ENCODE peak calls at places on chromosome 16, in five cellular contexts. One of them, this sample, is unnamed.

GRCh38 chr16:84277244-84277823 is 17.3 kb upstream of the WFDC1 start:
- DNase-seq in mammary epithelial cell: peak
- DNase-seq in activated CD4-positive, alpha-beta memory T cell treated with anti-CD3 and anti-CD28 coated beads, Interleukin-2, amount 10 ng/mL, durations not matched to agents 7 days and 5 days: peak
- DNase-seq in esophagus squamous epithelium: no peak
- DNase-seq in smooth muscle cell of the brain vasculature: no peak
- DNase-seq in this sample: peak

GRCh38 chr16:12781777-12782176 is 21.9 kb downstream of the CPPED1 start:
- DNase-seq in mammary epithelial cell: no peak
- DNase-seq in activated CD4-positive, alpha-beta memory T cell treated with anti-CD3 and anti-CD28 coated beads, Interleukin-2, amount 10 ng/mL, durations not matched to agents 7 days and 5 days: peak
- DNase-seq in esophagus squamous epithelium: no peak
- DNase-seq in smooth muscle cell of the brain vasculature: no peak
- DNase-seq in this sample: no peak

GRCh38 chr16:81403601-81404391 is 40.8 kb upstream of the CMIP start:
- DNase-seq in mammary epithelial cell: peak
- DNase-seq in activated CD4-positive, alpha-beta memory T cell treated with anti-CD3 and anti-CD28 coated beads, Interleukin-2, amount 10 ng/mL, durations not matched to agents 7 days and 5 days: peak
- DNase-seq in esophagus squamous epithelium: no peak
- DNase-seq in smooth muscle cell of the brain vasculature: peak
- DNase-seq in this sample: peak

GRCh38 chr16:84952335-84953050 is 58.8 kb downstream of the ZDHHC7 start:
- DNase-seq in mammary epithelial cell: peak
- DNase-seq in activated CD4-positive, alpha-beta memory T cell treated with anti-CD3 and anti-CD28 coated beads, Interleukin-2, amount 10 ng/mL, durations not matched to agents 7 days and 5 days: peak
- DNase-seq in esophagus squamous epithelium: no peak
- DNase-seq in smooth muscle cell of the brain vasculature: peak
- DNase-seq in this sample: peak

GRCh38 chr16:88353691-88354090 is 29.1 kb upstream of the ZNF469 start:
- DNase-seq in mammary epithelial cell: no peak
- DNase-seq in activated CD4-positive, alpha-beta memory T cell treated with anti-CD3 and anti-CD28 coated beads, Interleukin-2, amount 10 ng/mL, durations not matched to agents 7 days and 5 days: no peak
- DNase-seq in esophagus squamous epithelium: no peak
- DNase-seq in smooth muscle cell of the brain vasculature: no peak
- DNase-seq in this sample: no peak

GRCh38 chr16:81492307-81492706 is 47.7 kb downstream of the CMIP start:
- DNase-seq in mammary epithelial cell: no peak
- DNase-seq in activated CD4-positive, alpha-beta memory T cell treated with anti-CD3 and anti-CD28 coated beads, Interleukin-2, amount 10 ng/mL, durations not matched to agents 7 days and 5 days: no peak
- DNase-seq in esophagus squamous epithelium: no peak
- DNase-seq in smooth muscle cell of the brain vasculature: no peak
- DNase-seq in this sample: no peak

GRCh38 chr16:48526058-48526957 is 83.7 kb downstream of the N4BP1 start:
- DNase-seq in mammary epithelial cell: peak
- DNase-seq in activated CD4-positive, alpha-beta memory T cell treated with anti-CD3 and anti-CD28 coated beads, Interleukin-2, amount 10 ng/mL, durations not matched to agents 7 days and 5 days: peak
- DNase-seq in esophagus squamous epithelium: no peak
- DNase-seq in smooth muscle cell of the brain vasculature: no peak
- DNase-seq in this sample: peak

GRCh38 chr16:31186176-31186575 is 6.2 kb downstream of the FUS start:
- DNase-seq in mammary epithelial cell: no peak
- DNase-seq in activated CD4-positive, alpha-beta memory T cell treated with anti-CD3 and anti-CD28 coated beads, Interleukin-2, amount 10 ng/mL, durations not matched to agents 7 days and 5 days: no peak
- DNase-seq in esophagus squamous epithelium: no peak
- DNase-seq in smooth muscle cell of the brain vasculature: no peak
- DNase-seq in this sample: no peak

GRCh38 chr16:471353-472198 is 46.1 kb downstream of the RAB11FIP3 start:
- DNase-seq in mammary epithelial cell: peak
- DNase-seq in activated CD4-positive, alpha-beta memory T cell treated with anti-CD3 and anti-CD28 coated beads, Interleukin-2, amount 10 ng/mL, durations not matched to agents 7 days and 5 days: no peak
- DNase-seq in esophagus squamous epithelium: no peak
- DNase-seq in smooth muscle cell of the brain vasculature: no peak
- DNase-seq in this sample: no peak

GRCh38 chr16:89273741-89274472 is 56.4 kb downstream of the ZNF778 start:
- DNase-seq in mammary epithelial cell: no peak
- DNase-seq in activated CD4-positive, alpha-beta memory T cell treated with anti-CD3 and anti-CD28 coated beads, Interleukin-2, amount 10 ng/mL, durations not matched to agents 7 days and 5 days: no peak
- DNase-seq in esophagus squamous epithelium: no peak
- DNase-seq in smooth muscle cell of the brain vasculature: no peak
- DNase-seq in this sample: no peak

GRCh38 chr16:10121496-10121895 is 60.7 kb downstream of the GRIN2A start:
- DNase-seq in mammary epithelial cell: peak
- DNase-seq in activated CD4-positive, alpha-beta memory T cell treated with anti-CD3 and anti-CD28 coated beads, Interleukin-2, amount 10 ng/mL, durations not matched to agents 7 days and 5 days: no peak
- DNase-seq in esophagus squamous epithelium: no peak
- DNase-seq in smooth muscle cell of the brain vasculature: no peak
- DNase-seq in this sample: no peak

GRCh38 chr16:75087040-75087979 is 29.3 kb downstream of the LDHD start:
- DNase-seq in mammary epithelial cell: peak
- DNase-seq in activated CD4-positive, alpha-beta memory T cell treated with anti-CD3 and anti-CD28 coated beads, Interleukin-2, amount 10 ng/mL, durations not matched to agents 7 days and 5 days: no peak
- DNase-seq in esophagus squamous epithelium: no peak
- DNase-seq in smooth muscle cell of the brain vasculature: no peak
- DNase-seq in this sample: no peak

GRCh38 chr16:81067166-81067565 is 9.9 kb downstream of the C16orf46 start:
- DNase-seq in mammary epithelial cell: no peak
- DNase-seq in activated CD4-positive, alpha-beta memory T cell treated with anti-CD3 and anti-CD28 coated beads, Interleukin-2, amount 10 ng/mL, durations not matched to agents 7 days and 5 days: no peak
- DNase-seq in esophagus squamous epithelium: no peak
- DNase-seq in smooth muscle cell of the brain vasculature: no peak
- DNase-seq in this sample: no peak

GRCh38 chr16:9102379-9102778 is 10.9 kb downstream of the HAPSTR1 start:
- DNase-seq in mammary epithelial cell: peak
- DNase-seq in activated CD4-positive, alpha-beta memory T cell treated with anti-CD3 and anti-CD28 coated beads, Interleukin-2, amount 10 ng/mL, durations not matched to agents 7 days and 5 days: no peak
- DNase-seq in esophagus squamous epithelium: no peak
- DNase-seq in smooth muscle cell of the brain vasculature: no peak
- DNase-seq in this sample: no peak

GRCh38 chr16:66270333-66270927 is 96.1 kb upstream of the CDH5 start:
- DNase-seq in mammary epithelial cell: peak
- DNase-seq in activated CD4-positive, alpha-beta memory T cell treated with anti-CD3 and anti-CD28 coated beads, Interleukin-2, amount 10 ng/mL, durations not matched to agents 7 days and 5 days: peak
- DNase-seq in esophagus squamous epithelium: no peak
- DNase-seq in smooth muscle cell of the brain vasculature: no peak
- DNase-seq in this sample: peak

GRCh38 chr16:11914210-11914758 is 1.5 kb downstream of the GSPT1 start:
- DNase-seq in mammary epithelial cell: peak
- DNase-seq in activated CD4-positive, alpha-beta memory T cell treated with anti-CD3 and anti-CD28 coated beads, Interleukin-2, amount 10 ng/mL, durations not matched to agents 7 days and 5 days: no peak
- DNase-seq in esophagus squamous epithelium: no peak
- DNase-seq in smooth muscle cell of the brain vasculature: no peak
- DNase-seq in this sample: no peak

GRCh38 chr16:8088820-8089338 is 501.4 kb downstream of the TMEM114 start:
- DNase-seq in mammary epithelial cell: no peak
- DNase-seq in activated CD4-positive, alpha-beta memory T cell treated with anti-CD3 and anti-CD28 coated beads, Interleukin-2, amount 10 ng/mL, durations not matched to agents 7 days and 5 days: no peak
- DNase-seq in esophagus squamous epithelium: no peak
- DNase-seq in smooth muscle cell of the brain vasculature: no peak
- DNase-seq in this sample: no peak

GRCh38 chr16:86029131-86029741 is 130.3 kb downstream of the IRF8 start:
- DNase-seq in mammary epithelial cell: no peak
- DNase-seq in activated CD4-positive, alpha-beta memory T cell treated with anti-CD3 and anti-CD28 coated beads, Interleukin-2, amount 10 ng/mL, durations not matched to agents 7 days and 5 days: no peak
- DNase-seq in esophagus squamous epithelium: no peak
- DNase-seq in smooth muscle cell of the brain vasculature: no peak
- DNase-seq in this sample: peak

GRCh38 chr16:66696669-66697630 is at the start of gene CMTM4:
- DNase-seq in mammary epithelial cell: peak
- DNase-seq in activated CD4-positive, alpha-beta memory T cell treated with anti-CD3 and anti-CD28 coated beads, Interleukin-2, amount 10 ng/mL, durations not matched to agents 7 days and 5 days: peak
- DNase-seq in esophagus squamous epithelium: no peak
- DNase-seq in smooth muscle cell of the brain vasculature: peak
- DNase-seq in this sample: peak

GRCh38 chr16:72198021-72198420 is 26.1 kb upstream of the PMFBP1 start:
- DNase-seq in mammary epithelial cell: no peak
- DNase-seq in activated CD4-positive, alpha-beta memory T cell treated with anti-CD3 and anti-CD28 coated beads, Interleukin-2, amount 10 ng/mL, durations not matched to agents 7 days and 5 days: no peak
- DNase-seq in esophagus squamous epithelium: no peak
- DNase-seq in smooth muscle cell of the brain vasculature: peak
- DNase-seq in this sample: no peak

GRCh38 chr16:31529398-31530312 is 2.0 kb downstream of the AHSP start:
- DNase-seq in mammary epithelial cell: no peak
- DNase-seq in activated CD4-positive, alpha-beta memory T cell treated with anti-CD3 and anti-CD28 coated beads, Interleukin-2, amount 10 ng/mL, durations not matched to agents 7 days and 5 days: no peak
- DNase-seq in esophagus squamous epithelium: no peak
- DNase-seq in smooth muscle cell of the brain vasculature: no peak
- DNase-seq in this sample: no peak

GRCh38 chr16:55001931-55002330 is 71.3 kb downstream of the IRX5 start:
- DNase-seq in mammary epithelial cell: peak
- DNase-seq in activated CD4-positive, alpha-beta memory T cell treated with anti-CD3 and anti-CD28 coated beads, Interleukin-2, amount 10 ng/mL, durations not matched to agents 7 days and 5 days: no peak
- DNase-seq in esophagus squamous epithelium: no peak
- DNase-seq in smooth muscle cell of the brain vasculature: no peak
- DNase-seq in this sample: no peak

GRCh38 chr16:89599451-89599858 is 14.0 kb upstream of the DPEP1 start:
- DNase-seq in mammary epithelial cell: peak
- DNase-seq in activated CD4-positive, alpha-beta memory T cell treated with anti-CD3 and anti-CD28 coated beads, Interleukin-2, amount 10 ng/mL, durations not matched to agents 7 days and 5 days: peak
- DNase-seq in esophagus squamous epithelium: no peak
- DNase-seq in smooth muscle cell of the brain vasculature: no peak
- DNase-seq in this sample: peak

GRCh38 chr16:46972971-46973456 is 460 bp downstream of the DNAJA2 start:
- DNase-seq in mammary epithelial cell: peak
- DNase-seq in activated CD4-positive, alpha-beta memory T cell treated with anti-CD3 and anti-CD28 coated beads, Interleukin-2, amount 10 ng/mL, durations not matched to agents 7 days and 5 days: peak
- DNase-seq in esophagus squamous epithelium: no peak
- DNase-seq in smooth muscle cell of the brain vasculature: no peak
- DNase-seq in this sample: peak

GRCh38 chr16:78792952-78793351 is 693.5 kb downstream of the WWOX start:
- DNase-seq in mammary epithelial cell: no peak
- DNase-seq in activated CD4-positive, alpha-beta memory T cell treated with anti-CD3 and anti-CD28 coated beads, Interleukin-2, amount 10 ng/mL, durations not matched to agents 7 days and 5 days: no peak
- DNase-seq in esophagus squamous epithelium: no peak
- DNase-seq in smooth muscle cell of the brain vasculature: no peak
- DNase-seq in this sample: no peak

GRCh38 chr16:71628810-71629209 is 2.8 kb downstream of the MARVELD3 start:
- DNase-seq in mammary epithelial cell: peak
- DNase-seq in activated CD4-positive, alpha-beta memory T cell treated with anti-CD3 and anti-CD28 coated beads, Interleukin-2, amount 10 ng/mL, durations not matched to agents 7 days and 5 days: no peak
- DNase-seq in esophagus squamous epithelium: no peak
- DNase-seq in smooth muscle cell of the brain vasculature: peak
- DNase-seq in this sample: no peak

GRCh38 chr16:87847785-87848675 is 21.3 kb downstream of the SLC7A5 start:
- DNase-seq in mammary epithelial cell: no peak
- DNase-seq in activated CD4-positive, alpha-beta memory T cell treated with anti-CD3 and anti-CD28 coated beads, Interleukin-2, amount 10 ng/mL, durations not matched to agents 7 days and 5 days: no peak
- DNase-seq in esophagus squamous epithelium: no peak
- DNase-seq in smooth muscle cell of the brain vasculature: no peak
- DNase-seq in this sample: no peak